ENCODE peak calls at places on chromosome 21, in seven cellular contexts. One of them, this sample, is unnamed.

GRCh38 chr21:16509466-16509865 is 779.7 kb downstream of the USP25 start:
- DNase-seq in IMR-90: peak
- DNase-seq in H9: no peak
- DNase-seq in neuronal stem cell: no peak
- DNase-seq in mesenchymal stem cell: no peak
- DNase-seq in H1: no peak
- DNase-seq in trophoblast cell: no peak
- DNase-seq in this sample: no peak

GRCh38 chr21:44024895-44025353 is 12.8 kb downstream of the TRAPPC10 start:
- DNase-seq in IMR-90: peak
- DNase-seq in H9: no peak
- DNase-seq in neuronal stem cell: no peak
- DNase-seq in mesenchymal stem cell: peak
- DNase-seq in H1: no peak
- DNase-seq in trophoblast cell: peak
- DNase-seq in this sample: peak

GRCh38 chr21:27189870-27190269 is 223.0 kb upstream of the ADAMTS5 start:
- DNase-seq in IMR-90: no peak
- DNase-seq in H9: no peak
- DNase-seq in neuronal stem cell: no peak
- DNase-seq in mesenchymal stem cell: no peak
- DNase-seq in H1: no peak
- DNase-seq in trophoblast cell: no peak
- DNase-seq in this sample: no peak

GRCh38 chr21:28832013-28832714 is 160.5 kb downstream of the LTN1 start:
- DNase-seq in IMR-90: peak
- DNase-seq in H9: no peak
- DNase-seq in neuronal stem cell: no peak
- DNase-seq in mesenchymal stem cell: peak
- DNase-seq in H1: no peak
- DNase-seq in trophoblast cell: peak
- DNase-seq in this sample: peak

GRCh38 chr21:26965091-26965566 is 1.8 kb downstream of the ADAMTS5 start:
- DNase-seq in IMR-90: no peak
- DNase-seq in H9: no peak
- DNase-seq in neuronal stem cell: no peak
- DNase-seq in mesenchymal stem cell: no peak
- DNase-seq in H1: no peak
- DNase-seq in trophoblast cell: no peak
- DNase-seq in this sample: no peak

GRCh38 chr21:43764576-43765495 is 11.3 kb downstream of the CSTB start:
- DNase-seq in IMR-90: no peak
- DNase-seq in H9: no peak
- DNase-seq in neuronal stem cell: no peak
- DNase-seq in mesenchymal stem cell: no peak
- DNase-seq in H1: no peak
- DNase-seq in trophoblast cell: peak
- DNase-seq in this sample: no peak

GRCh38 chr21:31260790-31261189 is 83.3 kb downstream of the TIAM1 start:
- DNase-seq in IMR-90: peak
- DNase-seq in H9: no peak
- DNase-seq in neuronal stem cell: no peak
- DNase-seq in mesenchymal stem cell: peak
- DNase-seq in H1: no peak
- DNase-seq in trophoblast cell: peak
- DNase-seq in this sample: no peak

GRCh38 chr21:41993744-41994143 is 16.4 kb downstream of the ZBTB21 start:
- DNase-seq in IMR-90: peak
- DNase-seq in H9: no peak
- DNase-seq in neuronal stem cell: no peak
- DNase-seq in mesenchymal stem cell: peak
- DNase-seq in H1: no peak
- DNase-seq in trophoblast cell: peak
- DNase-seq in this sample: no peak

GRCh38 chr21:15152591-15152990 is 87.8 kb upstream of the NRIP1 start:
- DNase-seq in IMR-90: no peak
- DNase-seq in H9: no peak
- DNase-seq in neuronal stem cell: no peak
- DNase-seq in mesenchymal stem cell: no peak
- DNase-seq in H1: no peak
- DNase-seq in trophoblast cell: no peak
- DNase-seq in this sample: no peak

GRCh38 chr21:41564871-41565281 is 56.9 kb upstream of the TMPRSS2 start:
- DNase-seq in IMR-90: no peak
- DNase-seq in H9: no peak
- DNase-seq in neuronal stem cell: no peak
- DNase-seq in mesenchymal stem cell: peak
- DNase-seq in H1: no peak
- DNase-seq in trophoblast cell: peak
- DNase-seq in this sample: no peak

GRCh38 chr21:41112740-41113692 is 54.9 kb upstream of the BACE2 start:
- DNase-seq in IMR-90: peak
- DNase-seq in H9: peak
- DNase-seq in neuronal stem cell: peak
- DNase-seq in mesenchymal stem cell: no peak
- DNase-seq in H1: no peak
- DNase-seq in trophoblast cell: peak
- DNase-seq in this sample: peak

GRCh38 chr21:31161157-31161556 is 122.9 kb upstream of the KRTAP19-8 start:
- DNase-seq in IMR-90: peak
- DNase-seq in H9: no peak
- DNase-seq in neuronal stem cell: no peak
- DNase-seq in mesenchymal stem cell: peak
- DNase-seq in H1: no peak
- DNase-seq in trophoblast cell: peak
- DNase-seq in this sample: peak

GRCh38 chr21:36849461-36849860 is 117.0 kb downstream of the HLCS start:
- DNase-seq in IMR-90: no peak
- DNase-seq in H9: no peak
- DNase-seq in neuronal stem cell: no peak
- DNase-seq in mesenchymal stem cell: no peak
- DNase-seq in H1: no peak
- DNase-seq in trophoblast cell: no peak
- DNase-seq in this sample: no peak

GRCh38 chr21:28230559-28230958 is 762.1 kb downstream of the LTN1 start:
- DNase-seq in IMR-90: peak
- DNase-seq in H9: no peak
- DNase-seq in neuronal stem cell: no peak
- DNase-seq in mesenchymal stem cell: peak
- DNase-seq in H1: no peak
- DNase-seq in trophoblast cell: no peak
- DNase-seq in this sample: no peak

GRCh38 chr21:29217818-29218252 is 80.9 kb upstream of the BACH1 start:
- DNase-seq in IMR-90: peak
- DNase-seq in H9: no peak
- DNase-seq in neuronal stem cell: no peak
- DNase-seq in mesenchymal stem cell: peak
- DNase-seq in H1: no peak
- DNase-seq in trophoblast cell: peak
- DNase-seq in this sample: no peak

GRCh38 chr21:28959367-28960099 is 33.1 kb downstream of the LTN1 start:
- DNase-seq in IMR-90: peak
- DNase-seq in H9: no peak
- DNase-seq in neuronal stem cell: no peak
- DNase-seq in mesenchymal stem cell: peak
- DNase-seq in H1: no peak
- DNase-seq in trophoblast cell: peak
- DNase-seq in this sample: no peak

GRCh38 chr21:37593015-37593414 is 226.4 kb downstream of the DYRK1A start:
- DNase-seq in IMR-90: no peak
- DNase-seq in H9: peak
- DNase-seq in neuronal stem cell: peak
- DNase-seq in mesenchymal stem cell: no peak
- DNase-seq in H1: peak
- DNase-seq in trophoblast cell: no peak
- DNase-seq in this sample: peak

GRCh38 chr21:15868940-15869339 is 139.2 kb downstream of the USP25 start:
- DNase-seq in IMR-90: no peak
- DNase-seq in H9: no peak
- DNase-seq in neuronal stem cell: no peak
- DNase-seq in mesenchymal stem cell: no peak
- DNase-seq in H1: no peak
- DNase-seq in trophoblast cell: no peak
- DNase-seq in this sample: no peak

GRCh38 chr21:42044871-42045495 is 26.1 kb upstream of the UMODL1 start:
- DNase-seq in IMR-90: no peak
- DNase-seq in H9: no peak
- DNase-seq in neuronal stem cell: no peak
- DNase-seq in mesenchymal stem cell: no peak
- DNase-seq in H1: no peak
- DNase-seq in trophoblast cell: no peak
- DNase-seq in this sample: no peak

GRCh38 chr21:37248298-37248697 is 18.8 kb downstream of the VPS26C start:
- DNase-seq in IMR-90: no peak
- DNase-seq in H9: no peak
- DNase-seq in neuronal stem cell: no peak
- DNase-seq in mesenchymal stem cell: no peak
- DNase-seq in H1: no peak
- DNase-seq in trophoblast cell: no peak
- DNase-seq in this sample: no peak

GRCh38 chr21:40143822-40144525 is 276.7 kb downstream of the PCP4 start:
- DNase-seq in IMR-90: peak
- DNase-seq in H9: peak
- DNase-seq in neuronal stem cell: peak
- DNase-seq in mesenchymal stem cell: peak
- DNase-seq in H1: peak
- DNase-seq in trophoblast cell: peak
- DNase-seq in this sample: peak

GRCh38 chr21:30340714-30341573 is 3.5 kb upstream of the KRTAP27-1 start:
- DNase-seq in IMR-90: peak
- DNase-seq in H9: peak
- DNase-seq in neuronal stem cell: peak
- DNase-seq in mesenchymal stem cell: peak
- DNase-seq in H1: peak
- DNase-seq in trophoblast cell: peak
- DNase-seq in this sample: peak

DNA sequence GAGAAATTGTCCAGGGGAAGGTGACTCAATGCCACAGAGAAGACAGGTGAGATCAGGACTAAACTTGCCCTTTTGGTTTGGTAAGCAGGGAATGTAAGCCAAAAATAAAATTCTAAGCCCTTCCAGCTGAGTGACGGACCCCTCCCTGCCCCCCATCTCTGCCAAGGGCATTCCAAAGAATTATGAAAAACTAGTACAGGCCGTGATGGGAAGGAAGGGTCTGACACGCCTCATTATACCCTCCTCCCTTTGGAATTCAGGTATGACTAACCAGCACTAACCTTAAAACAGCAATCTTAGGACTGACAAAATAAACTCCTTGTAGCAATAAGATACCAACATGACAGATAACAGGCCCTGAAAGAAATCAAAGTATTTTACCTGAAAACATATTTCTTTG is 99.6 kb downstream of the GABPA start:
- DNase-seq in IMR-90: no peak
- DNase-seq in H9: no peak
- DNase-seq in neuronal stem cell: no peak
- DNase-seq in mesenchymal stem cell: no peak
- DNase-seq in H1: no peak
- DNase-seq in trophoblast cell: no peak
- DNase-seq in this sample: no peak
- H3K27ac ChIP-seq in IMR-90: no peak
- H3K27ac ChIP-seq in H9: no peak
- H3K27ac ChIP-seq in neuronal stem cell: no peak
- H3K27ac ChIP-seq in mesenchymal stem cell: no peak
- H3K27ac ChIP-seq in H1: no peak
- H3K27ac ChIP-seq in trophoblast cell: no peak
- H3K27ac ChIP-seq in this sample: no peak

GRCh38 chr21:35738342-35738961 is 321.9 kb downstream of the SETD4 start:
- DNase-seq in IMR-90: peak
- DNase-seq in H9: no peak
- DNase-seq in neuronal stem cell: no peak
- DNase-seq in mesenchymal stem cell: peak
- DNase-seq in H1: no peak
- DNase-seq in trophoblast cell: no peak
- DNase-seq in this sample: no peak

GRCh38 chr21:35748683-35749314 is 311.5 kb downstream of the SETD4 start:
- DNase-seq in IMR-90: no peak
- DNase-seq in H9: no peak
- DNase-seq in neuronal stem cell: no peak
- DNase-seq in mesenchymal stem cell: no peak
- DNase-seq in H1: no peak
- DNase-seq in trophoblast cell: no peak
- DNase-seq in this sample: no peak

GRCh38 chr21:35737899-35738341 is 322.4 kb downstream of the SETD4 start:
- DNase-seq in IMR-90: no peak
- DNase-seq in H9: no peak
- DNase-seq in neuronal stem cell: no peak
- DNase-seq in mesenchymal stem cell: peak
- DNase-seq in H1: no peak
- DNase-seq in trophoblast cell: no peak
- DNase-seq in this sample: no peak

DNA sequence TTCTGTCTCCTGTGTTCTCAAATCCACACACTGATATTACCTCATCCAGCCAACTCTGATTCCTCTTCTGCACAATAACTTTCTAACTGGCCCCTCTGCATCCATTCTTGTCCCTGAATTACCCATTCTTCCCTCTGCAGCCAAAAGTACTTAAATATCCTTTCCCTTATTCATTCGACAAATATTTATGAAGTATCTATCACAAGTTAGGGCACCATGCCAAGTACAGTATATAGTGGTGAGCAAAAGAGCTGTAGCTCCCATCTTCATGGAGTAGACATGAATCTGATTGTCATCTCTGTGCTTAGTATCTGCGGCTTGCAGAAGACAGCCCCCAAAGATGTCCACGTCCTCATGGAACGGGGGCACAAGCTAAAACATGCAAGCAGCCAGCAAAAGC is 316.8 kb downstream of the SETD4 start:
- DNase-seq in IMR-90: peak
- DNase-seq in H9: no peak
- DNase-seq in neuronal stem cell: no peak
- DNase-seq in mesenchymal stem cell: peak
- DNase-seq in H1: no peak
- DNase-seq in trophoblast cell: no peak
- DNase-seq in this sample: no peak
- H2BK120ac ChIP-seq in IMR-90: no peak
- H2BK120ac ChIP-seq in H9: no peak
- H2BK120ac ChIP-seq in neuronal stem cell: no peak
- H2BK120ac ChIP-seq in mesenchymal stem cell: no peak
- H2BK120ac ChIP-seq in H1: no peak
- H2BK120ac ChIP-seq in trophoblast cell: no peak
- H2BK120ac ChIP-seq in this sample: no peak

DNA sequence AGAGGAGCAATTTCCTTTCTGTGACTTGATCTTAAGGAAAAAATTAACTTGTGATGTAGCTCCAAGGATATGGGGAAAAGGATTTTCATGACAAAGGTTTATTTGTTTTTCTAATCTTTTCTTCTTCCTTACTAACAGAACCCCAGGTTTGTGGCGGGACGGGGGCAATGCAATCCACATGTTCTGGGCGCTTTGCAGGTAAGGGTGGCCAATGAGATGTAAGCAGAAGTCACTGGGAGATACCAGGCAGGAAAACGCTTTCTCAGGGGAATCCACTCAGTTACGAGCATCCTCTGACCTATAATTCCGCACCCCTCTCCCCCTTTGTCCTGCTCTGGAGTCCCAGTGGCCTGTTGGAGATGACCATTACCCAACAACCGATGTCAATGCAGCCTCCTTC is 122.0 kb downstream of the MRPS6 start:
- DNase-seq in IMR-90: no peak
- DNase-seq in H9: peak
- DNase-seq in neuronal stem cell: no peak
- DNase-seq in mesenchymal stem cell: no peak
- DNase-seq in H1: no peak
- DNase-seq in trophoblast cell: no peak
- DNase-seq in this sample: peak
- H3K18ac ChIP-seq in IMR-90: no peak
- H3K18ac ChIP-seq in H9: no peak
- H3K18ac ChIP-seq in neuronal stem cell: no peak
- H3K18ac ChIP-seq in mesenchymal stem cell: no peak
- H3K18ac ChIP-seq in H1: no peak
- H3K18ac ChIP-seq in trophoblast cell: no peak
- H3K18ac ChIP-seq in this sample: no peak

GRCh38 chr21:39050839-39051560 is 132.3 kb downstream of the PSMG1 start:
- DNase-seq in IMR-90: no peak
- DNase-seq in H9: no peak
- DNase-seq in neuronal stem cell: no peak
- DNase-seq in mesenchymal stem cell: no peak
- DNase-seq in H1: no peak
- DNase-seq in trophoblast cell: no peak
- DNase-seq in this sample: no peak
- H3K27ac ChIP-seq in IMR-90: no peak
- H3K27ac ChIP-seq in H9: no peak
- H3K27ac ChIP-seq in neuronal stem cell: no peak
- H3K27ac ChIP-seq in mesenchymal stem cell: no peak
- H3K27ac ChIP-seq in H1: no peak
- H3K27ac ChIP-seq in trophoblast cell: no peak
- H3K27ac ChIP-seq in this sample: no peak